ENCODE peak calls at places on chromosome 13, in five cellular contexts. P is HCT116; D is astrocyte of the spinal cord; B is CD8-positive, alpha-beta T cell; J is lower lobe of right lung. T is an unnamed sample.

GRCh38 chr13:111460548-111461444 is 140.4 kb downstream of the TEX29 start:
- DNase-seq in P (peak), D (peak), B (no peak), J (no peak), T (peak)

GRCh38 chr13:46554971-46555370 is 2.0 kb downstream of the LRCH1 start:
- DNase-seq in P (no peak), D (no peak), B (no peak), J (no peak), T (no peak)

GRCh38 chr13:36242761-36243160 is 28.4 kb upstream of the SOHLH2 start:
- DNase-seq in P (no peak), D (no peak), B (no peak), J (no peak), T (no peak)

GRCh38 chr13:52968074-52968700 is 60.4 kb upstream of the OLFM4 start:
- DNase-seq in P (peak), D (peak), B (peak), J (peak), T (peak)

GRCh38 chr13:46757640-46758039 is 39.3 kb downstream of the ESD start:
- DNase-seq in P (no peak), D (no peak), B (no peak), J (no peak), T (no peak)

GRCh38 chr13:69683921-69684663 is 423.5 kb upstream of the ATXN8OS start:
- DNase-seq in P (no peak), D (no peak), B (no peak), J (no peak), T (no peak)

GRCh38 chr13:77925616-77926015 is 7.0 kb upstream of the EDNRB start:
- DNase-seq in P (no peak), D (no peak), B (no peak), J (no peak), T (no peak)

GRCh38 chr13:99215466-99215865 is 14.8 kb downstream of the UBAC2 start:
- DNase-seq in P (no peak), D (no peak), B (peak), J (no peak), T (no peak)

GRCh38 chr13:42539670-42540069 is 34.3 kb upstream of the TNFSF11 start:
- DNase-seq in P (no peak), D (peak), B (no peak), J (no peak), T (no peak)

GRCh38 chr13:52393572-52394357 is 12.2 kb downstream of the THSD1 start:
- DNase-seq in P (no peak), D (no peak), B (no peak), J (no peak), T (no peak)

GRCh38 chr13:106561551-106562170 is 6.3 kb downstream of the ARGLU1 start:
- DNase-seq in P (no peak), D (peak), B (peak), J (no peak), T (no peak)

GRCh38 chr13:98443329-98443728 is 133.6 kb downstream of the STK24 start:
- DNase-seq in P (no peak), D (peak), B (no peak), J (peak), T (no peak)

GRCh38 chr13:91355099-91355825 is 7.8 kb downstream of the MIR17HG start:
- DNase-seq in P (no peak), D (no peak), B (no peak), J (no peak), T (no peak)

GRCh38 chr13:78040431-78040830 is 121.8 kb upstream of the EDNRB start:
- DNase-seq in P (no peak), D (no peak), B (no peak), J (no peak), T (no peak)

GRCh38 chr13:26601669-26602068 is 44.2 kb downstream of the WASF3 start:
- DNase-seq in P (no peak), D (no peak), B (no peak), J (no peak), T (no peak)

GRCh38 chr13:27713767-27714166 is 78.5 kb upstream of the GSX1 start:
- DNase-seq in P (no peak), D (no peak), B (no peak), J (no peak), T (no peak)

GRCh38 chr13:28489975-28490550 is 4.9 kb downstream of the FLT1 start:
- DNase-seq in P (no peak), D (no peak), B (no peak), J (no peak), T (no peak)

GRCh38 chr13:113649212-113649611 is 8.8 kb downstream of the ATP4B start:
- DNase-seq in P (no peak), D (no peak), B (no peak), J (peak), T (peak)

GRCh38 chr13:21676611-21677021 is 5.7 kb downstream of the FGF9 start:
- DNase-seq in P (no peak), D (no peak), B (no peak), J (peak), T (peak)